ENCODE peak calls at places on chromosomes 6 and 20, in ten cellular contexts. K is activated CD4-positive, CD25-positive, alpha-beta regulatory T cell; L is stimulated activated naive B cell treated with anti-CD40 and anti-IgM and Interleukin-4, amounts not matched to agents 10 μg/mL and 1 μg/mL and 100 μg/mL, for 72 hours; I is activated CD8-positive, alpha-beta memory T cell treated with anti-CD3 and anti-CD28 coated beads for 24 hours; J is left ventricle myocardium superior; A is AG09309; F is stomach; W is HT1080; V is ascending aorta; T is stimulated activated CD4-positive, alpha-beta T cell treated with anti-CD3 and anti-CD28 coated beads, Interleukin-2, amount 100 ng/mL, for 24 hours. O is an unnamed sample.

GRCh38 chr6:115729036-115729435 is 331.7 kb downstream of the FRK start:
- DNase-seq in K (no peak), L (no peak), I (no peak), J (no peak), A (no peak), F (no peak), W (peak), V (no peak), T (no peak), O (no peak)

GRCh38 chr20:17657079-17657825 is 24.8 kb downstream of the RRBP1 start:
- DNase-seq in K (no peak), L (no peak), I (no peak), J (no peak), A (no peak), F (no peak), W (no peak), V (no peak), T (no peak), O (no peak)

GRCh38 chr6:115999256-115999655 is 61.4 kb downstream of the FRK start:
- DNase-seq in K (no peak), L (no peak), I (no peak), J (no peak), A (no peak), F (no peak), W (no peak), V (no peak), T (no peak), O (no peak)

GRCh38 chr6:26304213-26305096 is 60.5 kb upstream of the BTN3A2 start:
- DNase-seq in K (no peak), L (peak), I (peak), J (no peak), A (no peak), F (no peak), W (no peak), V (no peak), T (no peak), O (no peak)

GRCh38 chr6:30060982-30061765 is at the start of gene POLR1H:
- DNase-seq in K (peak), L (peak), I (peak), J (peak), A (peak), F (peak), W (peak), V (peak), T (peak), O (peak)

GRCh38 chr6:132932566-132932965 is 118.2 kb downstream of the RPS12 start:
- DNase-seq in K (no peak), L (no peak), I (no peak), J (no peak), A (no peak), F (no peak), W (no peak), V (no peak), T (no peak), O (no peak)

GRCh38 chr6:26420607-26421235 is 18.6 kb downstream of the BTN3A1 start:
- DNase-seq in K (no peak), L (no peak), I (no peak), J (no peak), A (no peak), F (no peak), W (peak), V (no peak), T (peak), O (no peak)

GRCh38 chr6:31479933-31480535 is 17.9 kb upstream of the MICB start:
- DNase-seq in K (no peak), L (no peak), I (no peak), J (no peak), A (no peak), F (no peak), W (no peak), V (no peak), T (no peak), O (peak)

GRCh38 chr20:61972910-61973508 is 92.7 kb downstream of the TAF4 start:
- DNase-seq in K (no peak), L (no peak), I (no peak), J (no peak), A (no peak), F (no peak), W (no peak), V (no peak), T (no peak), O (no peak)

O was measured in esophagus muscularis mucosa.